ENCODE peak calls at places on chromosomes 12 and 14, in four cellular contexts. Z is transverse colon; A is left ventricle myocardium inferior; E is CD8-positive, alpha-beta T cell. O is an unnamed sample.
A peak's percentile ranks its signal among the peaks of the same experiment; 100 is the strongest.

GRCh38 chr12:22321620-22322019 is 12.9 kb downstream of the ST8SIA1 start:
- DNase-seq in E (no peak), Z (no peak), A (no peak), O (no peak)

GRCh38 chr12:116426391-116427136 is 132.6 kb upstream of the MAP1LC3B2 start:
- DNase-seq in Z (peak; percentile 27), A (peak; percentile 35), E (no peak), O (peak; percentile 88)

GRCh38 chr14:78164226-78164853 is 5.8 kb upstream of the NRXN3 start:
- DNase-seq in E (no peak), A (no peak), Z (peak; percentile 31), O (no peak)

GRCh38 chr12:132766380-132767085 is 4.9 kb upstream of the ANKLE2 start:
- DNase-seq in A (peak; percentile 73), Z (peak; percentile 36), E (no peak), O (peak; percentile 70)

GRCh38 chr12:65121049-65121955 is at the start of gene WIF1:
- DNase-seq in E (no peak), Z (peak; percentile 19), A (no peak), O (no peak)

GRCh38 chr12:8018666-8019581 is 13.6 kb upstream of the FOXJ2 start:
- DNase-seq in E (no peak), Z (no peak), A (no peak), O (no peak)

GRCh38 chr14:63891148-63891964 is 38.6 kb downstream of the SYNE2 start:
- DNase-seq in Z (no peak), E (no peak), A (no peak), O (no peak)

GRCh38 chr14:50778757-50779483 is 52.0 kb downstream of the NIN start:
- DNase-seq in A (no peak), Z (no peak), E (no peak), O (no peak)

GRCh38 chr12:112627851-112628250 is 163.7 kb upstream of the RPH3A start:
- DNase-seq in E (no peak), Z (no peak), A (no peak), O (no peak)

GRCh38 chr14:61559641-61560201 is 135.6 kb upstream of the HIF1A start:
- DNase-seq in Z (no peak), E (no peak), A (no peak), O (no peak)

GRCh38 chr12:20985399-20985798 is 145.6 kb upstream of the SLCO1B1 start:
- DNase-seq in E (no peak), A (no peak), Z (no peak), O (no peak)

GRCh38 chr14:54818201-54819133 is 84.2 kb downstream of the GCH1 start:
- DNase-seq in Z (peak; percentile 24), E (no peak), A (no peak), O (no peak)

GRCh38 chr12:62714409-62715075 is 220.4 kb downstream of the PPM1H start:
- DNase-seq in Z (no peak), E (no peak), A (peak; percentile 63), O (no peak)

GRCh38 chr12:69935651-69936100 is 110.6 kb downstream of the MYRFL start:
- DNase-seq in A (no peak), Z (no peak), E (no peak), O (no peak)

GRCh38 chr14:53951661-53952265 is 4.9 kb downstream of the BMP4 start:
- DNase-seq in A (peak; percentile 14), Z (no peak), E (no peak), O (no peak)

GRCh38 chr14:92792885-92793284 is 1.2 kb upstream of the GOLGA5 start:
- DNase-seq in E (no peak), Z (no peak), A (no peak), O (no peak)

GRCh38 chr12:44889871-44890270 is 13.8 kb upstream of the NELL2 start:
- DNase-seq in E (no peak), A (no peak), Z (no peak), O (no peak)

GRCh38 chr14:19941668-19942067 is 11.0 kb downstream of the OR4K1 start:
- DNase-seq in E (no peak), Z (no peak), A (no peak), O (no peak)

GRCh38 chr12:48023386-48023785 is 19.1 kb upstream of the COL2A1 start:
- DNase-seq in A (peak; percentile 70), Z (no peak), E (no peak), O (no peak)

GRCh38 chr14:54610051-54610977 is 43.4 kb downstream of the SAMD4A start:
- DNase-seq in E (no peak), Z (no peak), A (no peak), O (no peak)

GRCh38 chr14:105929327-105930081 is 403.1 kb downstream of the TMEM121 start:
- DNase-seq in A (no peak), E (no peak), Z (no peak), O (peak; percentile 50)

GRCh38 chr14:61121293-61121897 is 140.3 kb downstream of the SLC38A6 start:
- DNase-seq in E (no peak), Z (no peak), A (no peak), O (no peak)

GRCh38 chr14:78403278-78403815 is 233.2 kb downstream of the NRXN3 start:
- DNase-seq in E (no peak), Z (no peak), A (no peak), O (no peak)

GRCh38 chr12:48991247-48992050 is 7.7 kb downstream of the DDN start:
- DNase-seq in A (no peak), E (no peak), Z (no peak), O (no peak)

GRCh38 chr14:75806247-75806876 is 145.3 kb downstream of the TTLL5 start:
- DNase-seq in E (no peak), Z (no peak), A (no peak), O (no peak)

GRCh38 chr14:75803768-75804167 is 142.7 kb downstream of the TTLL5 start:
- DNase-seq in A (no peak), E (no peak), Z (no peak), O (no peak)

GRCh38 chr14:75805646-75806045 is 144.6 kb downstream of the TTLL5 start:
- DNase-seq in E (no peak), Z (no peak), A (no peak), O (no peak)

GRCh38 chr14:75804570-75805275 is 143.7 kb downstream of the TTLL5 start:
- DNase-seq in E (no peak), A (no peak), Z (no peak), O (no peak)

DNA sequence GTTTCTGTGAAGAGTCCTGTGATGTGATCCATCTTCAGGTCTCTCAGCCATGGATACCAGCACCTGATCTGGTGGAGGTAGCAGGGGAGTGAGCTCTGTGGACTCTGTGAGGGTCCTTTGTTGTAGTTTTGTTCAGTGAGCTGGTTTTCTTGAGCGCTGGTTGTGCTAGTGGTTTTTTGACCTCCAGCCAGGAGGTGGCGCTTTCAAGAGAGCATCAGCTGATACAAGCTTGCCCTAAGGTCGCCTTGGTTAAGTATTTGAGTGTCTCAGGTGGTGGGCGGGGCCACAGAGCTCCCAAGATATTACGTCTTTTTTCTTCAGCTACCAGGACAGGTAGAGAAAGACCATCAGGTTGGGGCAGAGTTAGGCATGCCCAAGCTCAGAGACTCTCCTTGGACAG is 139.7 kb downstream of the TTLL5 start:
- DNase-seq in E (no peak), Z (no peak), A (no peak), O (no peak)
- TF ChIP-seq CTCF in E (no peak), Z (no peak), A (no peak), O (no peak)

DNA sequence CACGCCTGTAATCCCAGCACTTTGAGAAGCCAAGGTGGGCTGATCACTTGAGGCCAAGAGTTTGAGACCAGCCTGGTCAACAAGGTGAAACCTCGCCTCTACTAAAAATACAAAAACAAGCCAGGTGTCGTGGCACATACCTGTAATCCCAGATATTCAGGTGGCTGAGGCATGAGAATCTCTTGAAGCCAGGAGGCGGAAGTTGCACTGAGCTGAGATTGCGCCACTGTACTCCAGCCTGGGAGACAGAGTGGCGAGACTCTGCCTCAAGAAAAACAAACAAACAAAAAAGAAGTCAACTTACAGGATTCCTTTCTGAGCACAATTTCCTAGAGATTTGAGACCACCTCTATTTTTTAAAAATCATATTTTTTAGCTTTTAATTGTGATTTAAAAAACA is 45.3 kb downstream of the DGLUCY start:
- DNase-seq in A (no peak), Z (no peak), E (no peak), O (no peak)
- H3K4me1 ChIP-seq in A (peaks cover 76% of the 10 kb centered on the region), Z (peaks cover 44% of the 10 kb centered on the region), E (no peaks in the 10 kb centered on the region), O (peaks cover 3% of the 10 kb centered on the region)

DNA sequence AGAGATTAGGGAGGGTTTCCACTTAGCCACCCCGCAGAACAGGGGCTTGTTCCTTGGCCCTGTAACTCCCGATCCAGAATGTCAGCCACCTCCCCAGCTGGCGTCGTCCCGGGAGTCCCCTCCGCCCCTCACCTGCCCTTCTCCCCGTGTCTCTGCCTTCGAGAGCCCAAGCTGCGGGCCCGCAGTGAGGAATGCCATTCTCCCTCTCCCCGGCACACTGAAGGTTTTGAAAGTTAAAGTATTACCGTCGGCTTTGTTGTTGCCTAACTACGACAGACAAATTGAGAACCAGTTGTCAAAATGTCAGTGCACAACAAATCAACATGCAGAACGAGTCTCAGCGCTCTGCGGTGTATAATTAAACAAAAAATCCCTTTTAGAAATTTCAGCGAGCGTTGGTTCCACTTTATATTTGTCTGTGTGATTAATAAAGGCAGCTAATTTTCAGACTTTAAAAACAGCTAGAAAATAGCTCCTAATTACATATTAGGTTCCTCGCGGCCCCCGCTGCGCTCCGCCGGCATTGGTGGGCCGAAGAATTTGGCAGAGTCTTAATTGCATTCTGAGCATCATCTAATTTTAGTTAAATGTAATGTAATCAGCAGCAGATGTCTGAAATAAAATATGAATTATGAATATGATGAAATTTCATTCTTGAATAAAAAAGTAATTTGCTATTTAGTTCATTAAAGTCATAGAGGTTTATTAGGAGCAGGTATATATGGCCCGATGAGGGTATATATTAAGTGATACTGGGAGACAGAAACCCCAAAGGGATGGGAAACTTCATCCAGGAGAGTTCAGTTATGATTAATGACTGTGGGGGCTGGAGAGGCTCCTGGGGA is 40.2 kb downstream of the MVK start:
- DNase-seq in Z (no peak), E (no peak), A (no peak), O (no peak)
- H3K27me3 ChIP-seq in Z (peaks cover 20% of the 10 kb centered on the region), E (no peaks in the 10 kb centered on the region), A (peaks cover 74% of the 10 kb centered on the region), O (no peaks in the 10 kb centered on the region)

GRCh38 chr12:55729592-55730446 is 1.0 kb upstream of the CD63 start:
- DNase-seq in Z (peak; percentile 92), E (peak; percentile 40), A (peak; percentile 90), O (peak; percentile 96)
- TF ChIP-seq CTCF in Z (no peak), E (no peak), A (no peak), O (no peak)

GRCh38 chr12:14601692-14602091 is 34.0 kb upstream of the PLBD1 start:
- DNase-seq in E (no peak), A (no peak), Z (no peak), O (no peak)
- H3K4me1 ChIP-seq in E (no peaks in the 10 kb centered on the region), A (peaks cover 6% of the 10 kb centered on the region), Z (no peaks in the 10 kb centered on the region), O (no peaks in the 10 kb centered on the region)

GRCh38 chr14:72540836-72541235 is 353.1 kb downstream of the DPF3 start:
- DNase-seq in A (no peak), E (no peak), Z (no peak), O (no peak)
- H3K27me3 ChIP-seq in A (no peaks in the 10 kb centered on the region), E (no peaks in the 10 kb centered on the region), Z (no peaks in the 10 kb centered on the region), O (no peaks in the 10 kb centered on the region)

DNA sequence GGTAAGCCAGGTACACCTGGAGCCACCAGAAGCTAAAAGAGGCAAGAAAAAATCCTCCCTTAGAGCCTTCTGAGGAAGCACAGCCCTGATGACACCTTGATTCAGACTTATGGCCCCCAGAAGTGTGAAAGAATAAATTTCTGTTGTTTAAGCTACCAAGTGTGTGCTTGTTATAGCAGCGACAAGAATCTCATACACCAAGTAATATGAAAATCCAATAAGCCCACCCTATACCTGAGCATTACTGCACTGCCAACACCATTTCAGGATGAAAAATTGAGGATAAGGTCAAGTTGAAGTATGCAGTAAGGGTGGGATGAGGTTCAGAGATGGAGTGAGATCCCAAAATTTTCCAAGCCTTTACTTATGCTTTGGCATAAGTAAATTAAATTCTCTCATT is 163.6 kb upstream of the CCDC196 start:
- DNase-seq in E (no peak), A (no peak), Z (no peak), O (no peak)
- TF ChIP-seq CTCF in E (no peak), A (no peak), Z (no peak), O (no peak)

GRCh38 chr12:120162763-120163162 is 31.8 kb downstream of the GCN1 start:
- DNase-seq in Z (no peak), E (no peak), A (no peak), O (no peak)
- H3K4me1 ChIP-seq in Z (no peaks in the 10 kb centered on the region), E (no peaks in the 10 kb centered on the region), A (no peaks in the 10 kb centered on the region), O (no peaks in the 10 kb centered on the region)

O was measured in tibial artery.